ENCODE peak calls at places on chromosomes 2 and 18, in five cellular contexts. A, K, Q, F and O are unnamed samples.

GRCh38 chr18:50870138-50870845 is 8.6 kb upstream of the ME2 start:
- DNase-seq in A (peak), F (no peak), Q (no peak), K (no peak), O (peak)

GRCh38 chr2:62817995-62818713 is 112.6 kb downstream of the EHBP1 start:
- DNase-seq in F (no peak), A (no peak), Q (no peak), K (no peak), O (no peak)

GRCh38 chr2:2795438-2796091 is 464.5 kb upstream of the MYT1L start:
- DNase-seq in A (no peak), F (no peak), K (no peak), Q (no peak), O (no peak)

GRCh38 chr18:9690418-9691178 is 17.5 kb upstream of the RAB31 start:
- DNase-seq in K (no peak), Q (no peak), F (no peak), A (no peak), O (peak)

GRCh38 chr18:9682572-9682971 is 25.5 kb upstream of the RAB31 start:
- DNase-seq in K (no peak), Q (no peak), F (no peak), A (no peak), O (no peak)

GRCh38 chr2:105339414-105339813 is 2.1 kb downstream of the C2orf49 start:
- DNase-seq in A (no peak), F (no peak), K (no peak), Q (no peak), O (no peak)

GRCh38 chr2:166337932-166338331 is 37.8 kb downstream of the SCN9A start:
- DNase-seq in A (no peak), K (peak), F (no peak), Q (no peak), O (no peak)

GRCh38 chr18:48031011-48031480 is 100.6 kb upstream of the SMAD2 start:
- DNase-seq in A (peak), K (peak), Q (no peak), F (no peak), O (peak)

GRCh38 chr2:181813963-181814565 is 77.5 kb upstream of the ITPRID2 start:
- DNase-seq in K (no peak), A (no peak), Q (peak), F (no peak), O (peak)

GRCh38 chr18:8556424-8556823 is 52.8 kb upstream of the RAB12 start:
- DNase-seq in K (no peak), Q (no peak), A (no peak), F (no peak), O (no peak)

GRCh38 chr18:66874812-66875474 is 271.1 kb upstream of the CDH19 start:
- DNase-seq in F (no peak), Q (no peak), A (no peak), K (no peak), O (no peak)

GRCh38 chr2:95030496-95030895 is 5.0 kb downstream of the MAL start:
- DNase-seq in F (no peak), K (no peak), Q (no peak), A (no peak), O (no peak)

GRCh38 chr2:129923265-129924141 is 56.0 kb upstream of the RAB6C start:
- DNase-seq in A (peak), Q (no peak), K (peak), F (no peak), O (peak)

GRCh38 chr2:71156531-71156930 is 26.1 kb downstream of the MPHOSPH10 start:
- DNase-seq in A (no peak), F (no peak), K (no peak), Q (peak), O (peak)

GRCh38 chr2:20641123-20641985 is 9.5 kb downstream of the HS1BP3 start:
- DNase-seq in F (no peak), Q (no peak), K (no peak), A (no peak), O (peak)

GRCh38 chr18:47870605-47871004 is 59.9 kb downstream of the SMAD2 start:
- DNase-seq in Q (no peak), F (no peak), K (no peak), A (no peak), O (no peak)

GRCh38 chr18:10271481-10271880 is 183.0 kb upstream of the APCDD1 start:
- DNase-seq in A (no peak), K (no peak), F (no peak), Q (no peak), O (peak)

GRCh38 chr2:42842418-42842817 is 50.0 kb upstream of the HAAO start:
- DNase-seq in A (no peak), F (no peak), K (no peak), Q (no peak), O (no peak)

GRCh38 chr2:230723363-230723762 is 10.7 kb downstream of the CAB39 start:
- DNase-seq in F (peak), Q (no peak), A (no peak), K (no peak), O (no peak)

GRCh38 chr2:39492095-39492590 is 55.1 kb upstream of the MAP4K3 start:
- DNase-seq in K (no peak), Q (peak), F (no peak), A (no peak), O (peak)

GRCh38 chr2:218981390-218982311 is 3.3 kb downstream of the FEV start:
- DNase-seq in A (no peak), K (no peak), Q (no peak), F (no peak), O (no peak)

GRCh38 chr2:184920451-184920965 is 322.2 kb downstream of the ZNF804A start:
- DNase-seq in F (no peak), A (no peak), K (no peak), Q (no peak), O (peak)

GRCh38 chr2:36459725-36460137 is 104.2 kb downstream of the CRIM1 start:
- DNase-seq in K (no peak), Q (no peak), F (no peak), A (no peak), O (peak)

GRCh38 chr2:17849260-17849659 is 29.2 kb upstream of the KCNS3 start:
- DNase-seq in F (no peak), K (no peak), A (no peak), Q (no peak), O (no peak)

DNA sequence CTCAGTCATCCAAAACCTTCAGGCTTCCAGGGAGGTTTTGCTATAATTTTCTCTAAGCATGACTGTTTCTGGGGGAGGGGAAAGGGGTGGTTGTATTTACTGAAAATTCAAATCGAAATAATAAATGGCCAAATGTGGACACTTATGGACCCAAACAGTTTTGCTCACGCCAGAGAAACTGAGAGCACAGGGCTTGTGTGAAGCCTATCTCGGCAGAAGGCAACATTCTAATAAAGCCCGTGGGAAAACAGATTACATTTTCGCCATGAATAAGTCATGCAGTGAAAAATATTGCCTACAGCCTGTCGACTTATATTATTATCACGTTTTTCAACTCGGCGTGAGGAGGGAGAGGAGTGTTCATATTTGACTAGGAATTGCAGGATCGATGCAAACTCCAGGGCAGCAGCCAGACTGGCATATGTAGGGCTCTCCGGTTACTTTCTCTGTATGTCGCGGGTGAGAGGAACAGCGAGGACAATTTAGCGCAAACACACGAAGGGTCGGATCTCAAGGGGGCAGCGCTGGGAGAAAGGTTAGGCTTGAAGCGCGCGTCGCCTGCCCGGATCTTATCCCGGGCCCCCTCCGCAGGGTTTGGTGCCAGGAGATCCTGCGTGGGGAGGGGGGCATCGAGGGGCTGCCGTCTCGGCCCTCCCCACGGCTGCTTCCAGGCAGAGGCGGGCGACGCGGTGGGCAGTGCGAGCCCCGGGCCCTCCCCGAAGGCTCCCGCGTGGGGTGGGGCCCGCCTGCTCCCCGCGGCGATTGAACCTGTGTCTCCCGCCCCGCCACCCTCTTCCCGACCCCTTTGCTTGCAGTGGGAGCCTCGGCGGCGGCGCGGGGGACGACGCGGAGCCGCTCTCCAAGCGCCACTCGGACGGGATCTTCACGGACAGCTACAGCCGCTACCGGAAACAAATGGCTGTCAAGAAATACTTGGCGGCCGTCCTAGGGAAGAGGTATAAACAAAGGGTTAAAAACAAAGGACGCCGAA is 4.3 kb downstream of the ADCYAP1 start:
- DNase-seq in A (no peak), Q (no peak), F (no peak), K (no peak), O (peak)
- H3K4me3 ChIP-seq in A (peak), Q (peak), F (peak), K (no peak), O (peak)

GRCh38 chr18:62529597-62529996 is 6.8 kb downstream of the ZCCHC2 start:
- DNase-seq in K (no peak), Q (no peak), A (no peak), F (no peak), O (no peak)
- H3K4me3 ChIP-seq in K (no peak), Q (no peak), A (no peak), F (no peak), O (no peak)

DNA sequence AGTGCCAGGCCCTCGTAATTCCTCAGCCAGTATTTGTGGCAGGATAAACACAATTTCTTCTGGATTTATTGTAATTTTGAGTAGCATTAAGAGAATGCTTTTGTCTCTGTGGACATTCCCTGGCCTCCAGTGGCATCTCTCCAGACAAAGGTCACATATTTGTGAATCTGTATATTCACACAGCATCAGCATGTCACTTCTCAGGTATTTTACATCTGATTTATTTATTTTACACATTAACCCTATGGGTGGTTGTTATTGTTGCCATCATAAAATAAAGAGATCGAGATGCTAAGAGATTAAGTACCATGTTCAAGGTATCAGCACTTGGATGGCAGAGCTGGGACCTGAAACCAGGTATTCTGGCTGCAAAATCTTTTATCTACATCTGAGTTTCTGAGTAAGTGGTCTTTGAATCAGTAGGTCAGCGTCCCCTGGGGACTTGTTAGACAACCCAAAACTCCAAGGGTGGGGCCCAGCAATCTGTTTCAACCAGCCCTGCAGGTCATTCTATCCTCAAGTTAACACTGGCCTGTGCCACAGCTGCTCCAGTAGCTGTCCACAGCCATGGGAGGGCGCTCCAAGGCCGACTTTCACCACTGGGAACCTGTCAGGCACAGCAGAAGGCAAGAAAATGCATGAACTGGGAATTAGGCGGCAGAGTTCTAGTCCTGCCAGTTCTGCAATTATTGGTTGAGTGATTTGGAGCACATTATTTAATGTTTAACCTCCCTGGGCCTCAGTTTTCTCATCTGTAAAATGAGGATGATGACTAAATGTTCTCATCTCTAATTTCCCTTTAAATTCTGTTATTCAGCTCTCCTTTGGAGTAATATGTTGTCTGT is 17.6 kb upstream of the MRPL33 start:
- DNase-seq in A (peak), K (peak), Q (no peak), F (peak), O (peak)
- H3K4me3 ChIP-seq in A (no peak), K (no peak), Q (no peak), F (no peak), O (no peak)

GRCh38 chr2:188577231-188577630 is 285.6 kb downstream of the GULP1 start:
- DNase-seq in A (no peak), Q (no peak), F (no peak), K (no peak), O (no peak)
- H3K4me3 ChIP-seq in A (no peak), Q (no peak), F (no peak), K (no peak), O (no peak)

DNA sequence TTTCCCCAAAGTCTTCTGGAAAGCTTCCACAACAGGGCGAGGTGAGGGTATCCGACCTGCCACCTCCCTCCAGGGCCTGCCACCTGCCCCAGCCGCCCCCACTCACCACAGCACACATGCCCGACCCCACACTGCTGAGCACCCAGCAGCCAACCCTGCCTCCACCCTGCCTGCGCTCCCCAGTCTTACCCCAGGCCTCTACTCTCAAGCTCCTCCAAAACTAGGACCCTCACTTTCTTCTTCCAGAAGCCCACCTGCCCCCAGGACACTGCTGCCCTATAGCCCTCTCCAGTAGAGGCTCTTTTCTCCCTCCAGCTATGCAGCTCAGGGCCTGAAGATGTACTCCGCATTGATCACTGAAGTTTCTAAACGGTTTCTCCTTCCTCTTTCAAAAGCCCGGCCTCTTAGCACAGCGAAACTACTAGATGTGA is 128.9 kb upstream of the SLC1A4 start:
- DNase-seq in F (no peak), Q (no peak), K (no peak), A (no peak), O (no peak)
- H3K4me3 ChIP-seq in F (no peak), Q (no peak), K (no peak), A (no peak), O (no peak)

DNA sequence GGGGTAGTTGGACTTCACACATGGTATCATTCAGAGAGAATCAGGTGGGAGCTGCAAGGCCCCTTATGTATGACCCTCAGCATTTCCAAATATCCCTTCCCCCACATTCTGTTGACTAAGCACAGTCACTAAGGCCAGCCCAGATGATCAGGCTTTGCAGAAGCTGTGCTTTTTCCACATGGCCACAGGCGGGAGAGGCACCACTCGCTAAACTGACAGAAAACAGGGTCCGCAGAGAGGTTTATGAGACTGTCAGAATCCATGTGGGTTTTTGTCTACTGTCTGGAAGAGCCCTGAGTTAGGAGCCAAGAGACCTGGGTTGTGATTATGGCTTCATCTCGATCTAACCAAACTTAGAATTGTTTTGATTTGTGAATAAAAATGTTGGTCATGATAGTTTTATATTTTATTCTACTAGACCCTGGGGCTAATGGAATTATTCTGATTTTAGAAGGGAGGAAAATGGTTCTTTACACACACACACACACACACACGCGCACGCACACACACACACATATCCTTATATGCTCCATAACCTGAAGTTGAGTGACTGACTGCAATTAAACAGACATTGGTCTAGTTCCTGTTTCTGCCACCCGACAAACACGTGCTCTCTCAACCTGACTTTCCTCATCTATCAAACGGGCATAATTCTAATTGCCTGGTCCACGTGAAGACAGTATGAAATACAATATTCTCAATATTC is 50.6 kb downstream of the SETBP1 start:
- DNase-seq in F (no peak), Q (no peak), K (no peak), A (no peak), O (no peak)
- H3K4me3 ChIP-seq in F (no peak), Q (no peak), K (no peak), A (no peak), O (no peak)

GRCh38 chr2:27081984-27082772 is 3.8 kb downstream of the EMILIN1 start:
- DNase-seq in A (no peak), Q (no peak), K (peak), F (no peak), O (no peak)

GRCh38 chr2:27079233-27080139 is 1.1 kb downstream of the EMILIN1 start:
- DNase-seq in A (no peak), F (no peak), Q (no peak), K (no peak), O (no peak)

GRCh38 chr2:27080603-27080938 is 2.2 kb downstream of the EMILIN1 start:
- DNase-seq in Q (no peak), F (no peak), K (no peak), A (no peak), O (no peak)

GRCh38 chr2:27078267-27079194 is at the start of gene EMILIN1:
- DNase-seq in K (peak), A (no peak), F (no peak), Q (peak), O (peak)

GRCh38 chr2:27080140-27080469 is 1.7 kb downstream of the EMILIN1 start:
- DNase-seq in F (no peak), K (no peak), A (no peak), Q (no peak), O (no peak)
- H3K4me3 ChIP-seq in F (no peak), K (no peak), A (peak), Q (peak), O (peak)

GRCh38 chr2:5691659-5692529 is at the start of gene SOX11:
- DNase-seq in Q (peak), A (no peak), F (no peak), K (no peak), O (no peak)

GRCh38 chr2:5692561-5693287 is 540 bp downstream of the SOX11 start:
- DNase-seq in F (no peak), Q (no peak), A (no peak), K (no peak), O (no peak)

GRCh38 chr2:5694016-5694690 is 2.0 kb downstream of the SOX11 start:
- DNase-seq in A (no peak), F (no peak), Q (no peak), K (no peak), O (no peak)

GRCh38 chr2:5695641-5696350 is 3.6 kb downstream of the SOX11 start:
- DNase-seq in K (no peak), Q (no peak), A (no peak), F (no peak), O (no peak)

DNA sequence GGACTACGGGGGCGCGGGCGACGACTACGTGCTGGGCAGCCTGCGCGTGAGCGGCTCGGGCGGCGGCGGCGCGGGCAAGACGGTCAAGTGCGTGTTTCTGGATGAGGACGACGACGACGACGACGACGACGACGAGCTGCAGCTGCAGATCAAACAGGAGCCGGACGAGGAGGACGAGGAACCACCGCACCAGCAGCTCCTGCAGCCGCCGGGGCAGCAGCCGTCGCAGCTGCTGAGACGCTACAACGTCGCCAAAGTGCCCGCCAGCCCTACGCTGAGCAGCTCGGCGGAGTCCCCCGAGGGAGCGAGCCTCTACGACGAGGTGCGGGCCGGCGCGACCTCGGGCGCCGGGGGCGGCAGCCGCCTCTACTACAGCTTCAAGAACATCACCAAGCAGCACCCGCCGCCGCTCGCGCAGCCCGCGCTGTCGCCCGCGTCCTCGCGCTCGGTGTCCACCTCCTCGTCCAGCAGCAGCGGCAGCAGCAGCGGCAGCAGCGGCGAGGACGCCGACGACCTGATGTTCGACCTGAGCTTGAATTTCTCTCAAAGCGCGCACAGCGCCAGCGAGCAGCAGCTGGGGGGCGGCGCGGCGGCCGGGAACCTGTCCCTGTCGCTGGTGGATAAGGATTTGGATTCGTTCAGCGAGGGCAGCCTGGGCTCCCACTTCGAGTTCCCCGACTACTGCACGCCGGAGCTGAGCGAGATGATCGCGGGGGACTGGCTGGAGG is 1.3 kb downstream of the SOX11 start:
- DNase-seq in F (no peak), A (no peak), K (no peak), Q (no peak), O (no peak)
- H3K4me3 ChIP-seq in F (no peak), A (no peak), K (no peak), Q (peak), O (no peak)